ENCODE peak calls at places on chromosomes 1 and 21, in eight cellular contexts. J, W, C, L, O, H, P and U are unnamed samples.

GRCh38 chr1:32984090-32984828 is 19.6 kb upstream of the RNF19B start:
- DNase-seq in W (no peak), O (no peak), C (no peak), H (no peak), L (no peak), J (no peak), P (no peak), U (no peak)

GRCh38 chr1:162216604-162217003 is 147.1 kb downstream of the NOS1AP start:
- DNase-seq in W (no peak), H (no peak), O (no peak), L (no peak), P (no peak), C (no peak), J (no peak), U (no peak)

GRCh38 chr21:45539046-45539795 is 3.0 kb downstream of the SLC19A1 start:
- DNase-seq in L (peak; percentile 26), O (peak; percentile 7), H (peak; percentile 78), W (peak; percentile 54), J (no peak), C (peak; percentile 29), P (no peak), U (peak; percentile 5)

GRCh38 chr1:193705473-193706074 is 519.2 kb upstream of the B3GALT2 start:
- DNase-seq in O (no peak), L (no peak), P (no peak), C (no peak), W (no peak), H (no peak), J (no peak), U (no peak)

GRCh38 chr1:179476484-179476883 is 99.3 kb downstream of the NPHS2 start:
- DNase-seq in W (no peak), O (no peak), J (no peak), H (no peak), P (no peak), L (no peak), C (no peak), U (no peak)

GRCh38 chr1:92587445-92587844 is 100.7 kb upstream of the GFI1 start:
- DNase-seq in P (no peak), O (no peak), H (no peak), W (no peak), C (no peak), L (no peak), J (no peak), U (no peak)

GRCh38 chr1:194347184-194347583 is 1160.8 kb upstream of the B3GALT2 start:
- DNase-seq in J (no peak), C (no peak), H (no peak), W (no peak), L (no peak), O (no peak), P (no peak), U (no peak)

GRCh38 chr1:228015276-228016180 is 8.7 kb downstream of the WNT3A start:
- DNase-seq in J (peak; percentile 48), L (no peak), W (no peak), H (peak; percentile 23), O (no peak), C (peak; percentile 8), P (no peak), U (no peak)

GRCh38 chr21:46122241-46122671 is 24.3 kb downstream of the COL6A2 start:
- DNase-seq in O (peak; percentile 6), L (peak; percentile 6), P (no peak), H (no peak), J (peak; percentile 18), W (peak; percentile 57), C (peak; percentile 33), U (no peak)

GRCh38 chr1:1061682-1062363 is 12.3 kb downstream of the RNF223 start:
- DNase-seq in O (no peak), P (no peak), W (no peak), L (no peak), J (no peak), H (no peak), C (no peak), U (no peak)

GRCh38 chr1:245378352-245379144 is 223.8 kb downstream of the KIF26B start:
- DNase-seq in J (no peak), C (no peak), L (no peak), W (no peak), H (no peak), P (no peak), O (no peak), U (no peak)

GRCh38 chr1:236844499-236845271 is 49.6 kb downstream of the MTR start:
- DNase-seq in L (no peak), C (no peak), O (no peak), J (no peak), P (no peak), H (no peak), W (no peak), U (no peak)

GRCh38 chr1:25458550-25459298 is 28.0 kb downstream of the MACO1 start:
- DNase-seq in L (no peak), J (no peak), P (no peak), H (no peak), O (no peak), W (no peak), C (no peak), U (no peak)

GRCh38 chr1:100721502-100722205 is 2.1 kb downstream of the VCAM1 start:
- DNase-seq in O (no peak), H (peak; percentile 51), J (no peak), C (no peak), P (no peak), W (peak; percentile 80), L (peak; percentile 25), U (no peak)

GRCh38 chr1:224168859-224169380 is 14.1 kb upstream of the DEGS1 start:
- DNase-seq in J (peak; percentile 24), L (no peak), C (peak; percentile 51), P (peak; percentile 94), H (no peak), W (peak; percentile 74), O (peak; percentile 52), U (peak; percentile 22)

GRCh38 chr1:200146100-200146499 is 118.6 kb downstream of the NR5A2 start:
- DNase-seq in W (no peak), C (no peak), J (no peak), O (no peak), H (no peak), L (no peak), P (no peak), U (no peak)

GRCh38 chr1:228464487-228464983 is 22.6 kb upstream of the RNF187 start:
- DNase-seq in H (peak; percentile 92), P (peak; percentile 81), L (peak; percentile 69), C (peak; percentile 69), W (peak; percentile 78), O (peak; percentile 72), J (peak; percentile 48), U (no peak)

GRCh38 chr1:218284917-218285635 is at the start of gene RRP15:
- DNase-seq in J (peak; percentile 91), C (peak; percentile 90), W (peak; percentile 94), L (peak; percentile 91), P (peak; percentile 80), O (peak; percentile 86), H (peak; percentile 94), U (peak; percentile 80)
- TF ChIP-seq POLR2A in J (peak; percentile 75), C (no peak), W (peak; percentile 10), L (peak; percentile 38), P (peak; percentile 56), O (peak; percentile 60), H (peak; percentile 47), U (peak; percentile 52)

DNA sequence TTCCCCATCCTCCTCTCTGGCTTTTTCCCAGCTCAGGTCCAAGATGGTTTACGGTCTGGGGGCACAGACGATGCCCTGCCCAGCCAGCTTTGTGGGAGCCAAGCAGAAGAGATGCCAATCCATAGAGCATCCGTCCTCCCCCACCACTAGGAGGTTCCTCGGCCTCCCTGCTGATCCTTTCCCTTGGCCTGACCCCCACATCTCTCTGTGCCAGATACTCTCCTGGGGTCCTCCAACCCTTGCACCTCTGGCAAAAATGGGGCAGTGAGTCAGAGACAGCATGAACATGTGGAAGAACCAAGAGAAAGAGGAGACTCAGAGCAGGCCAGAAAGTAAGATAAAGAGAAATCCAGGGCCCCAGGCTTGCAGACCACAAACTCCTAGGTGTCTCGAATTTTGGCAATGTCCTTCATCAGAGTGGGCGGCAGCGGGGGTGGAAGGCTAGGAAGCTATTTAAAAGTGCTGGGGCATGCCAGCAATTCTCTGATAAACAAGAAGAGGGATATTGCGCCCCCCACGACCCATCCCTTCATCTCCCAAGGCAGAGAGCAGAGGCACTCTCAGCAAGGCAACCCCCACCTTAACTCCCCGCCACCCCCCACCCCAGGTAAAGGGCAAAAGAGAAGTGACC is 11.4 kb downstream of the BLACAT1 start:
- DNase-seq in C (no peak), W (no peak), P (no peak), J (no peak), O (no peak), H (no peak), L (no peak), U (no peak)
- H3K4me1 ChIP-seq in C (peaks cover 10% of the 10 kb centered on the region), W (peaks cover 21% of the 10 kb centered on the region), P (no peaks in the 10 kb centered on the region), J (peaks cover 16% of the 10 kb centered on the region), O (peaks cover 54% of the 10 kb centered on the region), H (no peaks in the 10 kb centered on the region), L (peaks cover 21% of the 10 kb centered on the region), U (peaks cover 40% of the 10 kb centered on the region)

DNA sequence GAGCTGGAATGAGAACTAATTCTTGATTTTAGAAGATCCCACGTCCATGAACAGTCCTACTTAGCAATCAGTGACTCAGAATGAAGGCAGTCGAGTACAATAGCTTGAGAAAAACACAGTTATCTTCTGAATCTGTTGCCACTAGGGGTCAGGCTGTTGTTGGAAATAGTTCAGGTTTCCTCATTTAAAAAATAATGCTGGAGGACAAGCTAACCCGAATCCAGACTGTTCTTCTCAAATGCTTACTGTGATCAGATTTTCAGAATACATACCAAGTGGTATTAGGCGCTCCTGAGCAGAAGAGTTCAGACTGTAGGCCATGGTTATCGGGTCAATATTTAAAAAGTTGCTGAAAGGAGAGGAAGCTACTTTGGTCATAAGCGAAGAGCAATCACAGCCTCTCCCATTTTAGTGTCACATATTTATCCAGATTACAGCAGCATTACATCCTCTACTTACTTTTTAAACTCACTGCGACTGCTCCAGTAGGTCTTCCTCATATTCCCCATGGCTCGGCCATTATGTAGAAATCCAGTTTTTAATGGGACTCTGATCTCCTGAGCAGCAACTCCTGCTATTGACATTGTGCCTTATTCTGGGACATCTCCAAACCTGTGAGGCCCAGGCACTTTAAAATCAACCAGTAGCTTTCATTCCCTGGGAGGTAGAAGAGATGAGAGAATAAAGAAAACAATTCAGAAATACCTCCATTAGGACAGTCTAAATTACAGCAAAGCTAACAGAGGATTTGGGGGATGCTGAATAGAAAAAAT is 10.9 kb downstream of the ERRFI1 start:
- DNase-seq in J (peak; percentile 22), O (peak; percentile 56), P (peak; percentile 93), L (peak; percentile 41), H (peak; percentile 60), W (no peak), C (no peak), U (no peak)
- TF ChIP-seq POLR2A in J (no peak), O (no peak), P (no peak), L (no peak), H (no peak), W (no peak), C (no peak), U (no peak)

DNA sequence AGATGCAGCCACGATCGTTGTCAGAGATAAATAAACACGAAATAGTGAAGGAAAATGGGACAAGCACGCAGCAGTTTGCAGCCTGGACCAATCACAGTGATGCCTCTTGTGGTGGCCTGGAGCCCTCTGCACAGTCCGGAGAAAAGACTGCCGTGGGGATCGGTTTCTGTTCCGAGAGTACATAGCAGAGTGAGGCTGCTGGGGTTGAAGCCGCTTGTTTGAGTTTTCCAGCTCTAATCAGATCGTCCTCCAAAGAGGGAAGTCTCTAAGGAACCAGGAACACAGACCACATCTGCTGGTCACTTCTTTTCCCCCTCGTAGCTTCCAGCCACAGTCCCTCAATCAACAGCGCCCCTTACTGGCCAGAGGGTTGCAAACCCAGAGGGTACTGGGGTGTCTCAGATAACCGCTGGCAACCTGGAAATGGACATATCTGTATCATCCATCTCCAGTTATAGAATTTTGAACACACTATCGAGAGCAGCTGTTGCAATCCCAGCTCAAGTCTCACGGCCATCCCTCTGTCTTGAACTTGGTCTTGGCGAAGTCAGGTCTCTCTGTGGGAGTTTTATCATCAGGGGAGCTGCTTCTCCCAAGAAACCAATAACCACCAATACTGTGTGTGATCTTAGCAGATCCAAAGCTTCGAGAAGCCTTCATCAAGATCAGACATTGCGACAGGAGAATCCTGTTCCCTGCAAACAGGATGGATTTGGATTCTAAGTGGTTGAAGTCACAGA is 57.4 kb downstream of the OLIG1 start:
- DNase-seq in L (peak; percentile 50), P (peak; percentile 70), W (no peak), H (peak; percentile 72), C (peak; percentile 55), O (peak; percentile 63), J (peak; percentile 46), U (peak; percentile 39)
- H3K4me1 ChIP-seq in L (peaks cover 3% of the 10 kb centered on the region), P (no peaks in the 10 kb centered on the region), W (peaks cover 6% of the 10 kb centered on the region), H (no peaks in the 10 kb centered on the region), C (no peaks in the 10 kb centered on the region), O (no peaks in the 10 kb centered on the region), J (peaks cover 10% of the 10 kb centered on the region), U (no peaks in the 10 kb centered on the region)